ENCODE peak calls at places on chromosomes 5 and 9, in eight cellular contexts. One of them, this sample, is unnamed.

GRCh38 chr9:29778281-29778849 is 2205.1 kb upstream of the C9orf72 start:
- DNase-seq in K562: no peak
- DNase-seq in GM13977: no peak
- DNase-seq in transverse colon: no peak
- DNase-seq in GM12878: no peak
- DNase-seq in breast epithelium: no peak
- DNase-seq in progenitor cell of endocrine pancreas: no peak
- DNase-seq in AG10803: no peak
- DNase-seq in this sample: no peak

GRCh38 chr9:76198336-76198735 is 195.9 kb downstream of the RFK start:
- DNase-seq in K562: no peak
- DNase-seq in GM13977: no peak
- DNase-seq in transverse colon: no peak
- DNase-seq in GM12878: no peak
- DNase-seq in breast epithelium: no peak
- DNase-seq in progenitor cell of endocrine pancreas: no peak
- DNase-seq in AG10803: peak; percentile 54
- DNase-seq in this sample: no peak

GRCh38 chr9:125391704-125392103 is 130.1 kb downstream of the GAPVD1 start:
- DNase-seq in K562: no peak
- DNase-seq in GM13977: no peak
- DNase-seq in transverse colon: no peak
- DNase-seq in GM12878: no peak
- DNase-seq in breast epithelium: no peak
- DNase-seq in progenitor cell of endocrine pancreas: no peak
- DNase-seq in AG10803: no peak
- DNase-seq in this sample: no peak

GRCh38 chr9:35168963-35169362 is 7.2 kb downstream of the UNC13B start:
- DNase-seq in K562: no peak
- DNase-seq in GM13977: no peak
- DNase-seq in transverse colon: no peak
- DNase-seq in GM12878: no peak
- DNase-seq in breast epithelium: no peak
- DNase-seq in progenitor cell of endocrine pancreas: no peak
- DNase-seq in AG10803: no peak
- DNase-seq in this sample: no peak

GRCh38 chr5:910769-911160 is 18.1 kb downstream of the TRIP13 start:
- DNase-seq in K562: no peak
- DNase-seq in GM13977: no peak
- DNase-seq in transverse colon: no peak
- DNase-seq in GM12878: no peak
- DNase-seq in breast epithelium: no peak
- DNase-seq in progenitor cell of endocrine pancreas: no peak
- DNase-seq in AG10803: no peak
- DNase-seq in this sample: no peak

GRCh38 chr5:159660401-159660800 is 255.9 kb upstream of the ADRA1B start:
- DNase-seq in K562: peak; percentile 11
- DNase-seq in GM13977: no peak
- DNase-seq in transverse colon: no peak
- DNase-seq in GM12878: no peak
- DNase-seq in breast epithelium: no peak
- DNase-seq in progenitor cell of endocrine pancreas: no peak
- DNase-seq in AG10803: peak; percentile 6
- DNase-seq in this sample: no peak

GRCh38 chr5:148910686-148911361 is 84.4 kb downstream of the ADRB2 start:
- DNase-seq in K562: no peak
- DNase-seq in GM13977: no peak
- DNase-seq in transverse colon: peak; percentile 54
- DNase-seq in GM12878: no peak
- DNase-seq in breast epithelium: no peak
- DNase-seq in progenitor cell of endocrine pancreas: no peak
- DNase-seq in AG10803: peak; percentile 61
- DNase-seq in this sample: no peak

GRCh38 chr9:134217431-134218210 is 53.3 kb upstream of the RNU6ATAC start:
- DNase-seq in K562: peak; percentile 50
- DNase-seq in GM13977: no peak
- DNase-seq in transverse colon: no peak
- DNase-seq in GM12878: no peak
- DNase-seq in breast epithelium: no peak
- DNase-seq in progenitor cell of endocrine pancreas: no peak
- DNase-seq in AG10803: no peak
- DNase-seq in this sample: no peak

GRCh38 chr5:139640432-139641115 is 7.6 kb upstream of the CXXC5 start:
- DNase-seq in K562: no peak
- DNase-seq in GM13977: peak; percentile 16
- DNase-seq in transverse colon: no peak
- DNase-seq in GM12878: no peak
- DNase-seq in breast epithelium: no peak
- DNase-seq in progenitor cell of endocrine pancreas: peak; percentile 6
- DNase-seq in AG10803: no peak
- DNase-seq in this sample: no peak

GRCh38 chr5:126562823-126563222 is 32.2 kb downstream of the ALDH7A1 start:
- DNase-seq in K562: no peak
- DNase-seq in GM13977: no peak
- DNase-seq in transverse colon: no peak
- DNase-seq in GM12878: peak; percentile 19
- DNase-seq in breast epithelium: no peak
- DNase-seq in progenitor cell of endocrine pancreas: no peak
- DNase-seq in AG10803: no peak
- DNase-seq in this sample: no peak

GRCh38 chr9:124363326-124364096 is 51.7 kb downstream of the PSMB7 start:
- DNase-seq in K562: no peak
- DNase-seq in GM13977: no peak
- DNase-seq in transverse colon: no peak
- DNase-seq in GM12878: no peak
- DNase-seq in breast epithelium: no peak
- DNase-seq in progenitor cell of endocrine pancreas: no peak
- DNase-seq in AG10803: no peak
- DNase-seq in this sample: no peak

GRCh38 chr9:121639619-121640018 is 11.8 kb upstream of the DAB2IP start:
- DNase-seq in K562: no peak
- DNase-seq in GM13977: no peak
- DNase-seq in transverse colon: no peak
- DNase-seq in GM12878: no peak
- DNase-seq in breast epithelium: no peak
- DNase-seq in progenitor cell of endocrine pancreas: no peak
- DNase-seq in AG10803: no peak
- DNase-seq in this sample: no peak
- TF ChIP-seq CTCF in K562: no peak
- TF ChIP-seq CTCF in GM13977: no peak
- TF ChIP-seq CTCF in transverse colon: no peak
- TF ChIP-seq CTCF in GM12878: no peak
- TF ChIP-seq CTCF in breast epithelium: no peak
- TF ChIP-seq CTCF in progenitor cell of endocrine pancreas: no peak
- TF ChIP-seq CTCF in AG10803: no peak
- TF ChIP-seq CTCF in this sample: no peak

GRCh38 chr5:82421119-82421518 is 143.0 kb upstream of the RPS23 start:
- DNase-seq in K562: peak; percentile 33
- DNase-seq in GM13977: no peak
- DNase-seq in transverse colon: no peak
- DNase-seq in GM12878: no peak
- DNase-seq in breast epithelium: no peak
- DNase-seq in progenitor cell of endocrine pancreas: no peak
- DNase-seq in AG10803: peak; percentile 83
- DNase-seq in this sample: peak; percentile 43
- TF ChIP-seq CTCF in K562: no peak
- TF ChIP-seq CTCF in GM13977: no peak
- TF ChIP-seq CTCF in transverse colon: no peak
- TF ChIP-seq CTCF in GM12878: no peak
- TF ChIP-seq CTCF in breast epithelium: no peak
- TF ChIP-seq CTCF in progenitor cell of endocrine pancreas: no peak
- TF ChIP-seq CTCF in AG10803: peak; percentile 43
- TF ChIP-seq CTCF in this sample: peak; percentile 15

GRCh38 chr9:93207326-93207814 is 23.4 kb downstream of the WNK2 start:
- DNase-seq in K562: no peak
- DNase-seq in GM13977: no peak
- DNase-seq in transverse colon: no peak
- DNase-seq in GM12878: no peak
- DNase-seq in breast epithelium: no peak
- DNase-seq in progenitor cell of endocrine pancreas: no peak
- DNase-seq in AG10803: peak; percentile 76
- DNase-seq in this sample: peak; percentile 32
- TF ChIP-seq CTCF in K562: no peak
- TF ChIP-seq CTCF in GM13977: no peak
- TF ChIP-seq CTCF in transverse colon: peak; percentile 12
- TF ChIP-seq CTCF in GM12878: no peak
- TF ChIP-seq CTCF in breast epithelium: no peak
- TF ChIP-seq CTCF in progenitor cell of endocrine pancreas: no peak
- TF ChIP-seq CTCF in AG10803: peak; percentile 22
- TF ChIP-seq CTCF in this sample: peak; percentile 11

GRCh38 chr9:113581865-113582697 is 118.6 kb downstream of the RGS3 start:
- DNase-seq in K562: no peak
- DNase-seq in GM13977: peak; percentile 88
- DNase-seq in transverse colon: peak; percentile 87
- DNase-seq in GM12878: peak; percentile 96
- DNase-seq in breast epithelium: peak; percentile 56
- DNase-seq in progenitor cell of endocrine pancreas: no peak
- DNase-seq in AG10803: peak; percentile 83
- DNase-seq in this sample: no peak
- TF ChIP-seq CTCF in K562: no peak
- TF ChIP-seq CTCF in GM13977: peak; percentile 63
- TF ChIP-seq CTCF in transverse colon: no peak
- TF ChIP-seq CTCF in GM12878: peak; percentile 74
- TF ChIP-seq CTCF in breast epithelium: no peak
- TF ChIP-seq CTCF in progenitor cell of endocrine pancreas: no peak
- TF ChIP-seq CTCF in AG10803: peak; percentile 47
- TF ChIP-seq CTCF in this sample: peak; percentile 39